ENCODE peak calls at places on chromosomes 7 and 10, in four cellular contexts. G is Peyer's patch, D is gastrocnemius medialis, X is upper lobe of left lung. E is an unnamed sample.

GRCh38 chr7:5665106-5666025 is 116.1 kb downstream of the RNF216 start:
- DNase-seq in G (peak; percentile 87), D (peak; percentile 64), X (peak; percentile 59), E (peak; percentile 70)

GRCh38 chr10:127535802-127536515 is 13.2 kb upstream of the NPS start:
- DNase-seq in G (no peak), D (no peak), X (no peak), E (no peak)

GRCh38 chr10:71828702-71829101 is 22.3 kb downstream of the PSAP start:
- DNase-seq in G (no peak), D (no peak), X (no peak), E (no peak)

GRCh38 chr10:53071505-53072125 is 299.0 kb upstream of the MBL2 start:
- DNase-seq in G (no peak), D (no peak), X (no peak), E (no peak)

GRCh38 chr10:52215745-52216361 is 98.2 kb upstream of the DKK1 start:
- DNase-seq in G (peak; percentile 66), D (peak; percentile 25), X (no peak), E (peak; percentile 43)

GRCh38 chr7:26694156-26694555 is 170.2 kb downstream of the SKAP2 start:
- DNase-seq in G (no peak), D (no peak), X (no peak), E (no peak)

GRCh38 chr7:130881091-130881798 is 147.2 kb upstream of the KLF14 start:
- DNase-seq in G (no peak), D (no peak), X (no peak), E (no peak)

GRCh38 chr10:36336315-36336714 is 694.2 kb upstream of the FZD8 start:
- DNase-seq in G (no peak), D (no peak), X (no peak), E (no peak)

GRCh38 chr7:37028909-37029440 is 304.7 kb upstream of the AOAH start:
- DNase-seq in G (no peak), D (no peak), X (no peak), E (no peak)

GRCh38 chr7:153399554-153399940 is 640.0 kb downstream of the ACTR3B start:
- DNase-seq in G (no peak), D (no peak), X (no peak), E (no peak)

GRCh38 chr7:73992104-73992562 is 35.8 kb upstream of the ELN start:
- DNase-seq in G (peak; percentile 58), D (no peak), X (peak; percentile 44), E (peak; percentile 29)

GRCh38 chr10:12513003-12513365 is 163.6 kb downstream of the CAMK1D start:
- DNase-seq in G (no peak), D (no peak), X (no peak), E (no peak)

GRCh38 chr7:150852371-150852905 is at the start of gene AOC1:
- DNase-seq in G (peak; percentile 93), D (no peak), X (no peak), E (peak; percentile 41)

GRCh38 chr7:116805100-116805544 is 57.3 kb upstream of the CAPZA2 start:
- DNase-seq in G (no peak), D (peak; percentile 85), X (no peak), E (no peak)

GRCh38 chr7:82358009-82358578 is 85.5 kb downstream of the CACNA2D1 start:
- DNase-seq in G (no peak), D (no peak), X (no peak), E (no peak)

GRCh38 chr7:129970816-129971215 is 18.1 kb upstream of the UBE2H start:
- DNase-seq in G (peak; percentile 69), D (no peak), X (no peak), E (peak; percentile 71)

GRCh38 chr7:45985902-45986301 is 64.8 kb upstream of the IGFBP3 start:
- DNase-seq in G (no peak), D (no peak), X (no peak), E (no peak)

GRCh38 chr7:79290841-79291497 is 162.5 kb downstream of the MAGI2 start:
- DNase-seq in G (no peak), D (no peak), X (no peak), E (no peak)

GRCh38 chr10:124590216-124591122 is 128.8 kb downstream of the LHPP start:
- DNase-seq in G (no peak), D (no peak), X (no peak), E (no peak)

GRCh38 chr10:37314862-37315261 is 189.5 kb downstream of the ANKRD30A start:
- DNase-seq in G (no peak), D (no peak), X (no peak), E (no peak)

GRCh38 chr7:6529643-6530042 is 21.6 kb downstream of the GRID2IP start:
- DNase-seq in G (no peak), D (no peak), X (no peak), E (no peak)

E was measured in stomach.